ENCODE peak calls at places on chromosome 14, in ten cellular contexts. One of them, this sample, is unnamed.
A peak's percentile ranks its signal among the peaks of the same experiment; 100 is the strongest.

GRCh38 chr14:50318031-50318626 is 6.0 kb downstream of the DMAC2L start:
- DNase-seq in endothelial cell of umbilical vein: peak; percentile 45
- DNase-seq in type B pancreatic cell: no peak
- DNase-seq in left lung: no peak
- DNase-seq in lower lobe of right lung: no peak
- DNase-seq in dorsolateral prefrontal cortex: no peak
- DNase-seq in MCF 10A: peak; percentile 48
- DNase-seq in breast epithelium: no peak
- DNase-seq in kidney: no peak
- DNase-seq in astrocyte of the spinal cord: peak; percentile 55
- DNase-seq in this sample: no peak

GRCh38 chr14:55084648-55085441 is 33.4 kb downstream of the MAPK1IP1L start:
- DNase-seq in endothelial cell of umbilical vein: no peak
- DNase-seq in type B pancreatic cell: no peak
- DNase-seq in left lung: no peak
- DNase-seq in lower lobe of right lung: no peak
- DNase-seq in dorsolateral prefrontal cortex: no peak
- DNase-seq in MCF 10A: no peak
- DNase-seq in breast epithelium: peak; percentile 12
- DNase-seq in kidney: no peak
- DNase-seq in astrocyte of the spinal cord: no peak
- DNase-seq in this sample: no peak

GRCh38 chr14:58638231-58639205 is 756 bp downstream of the DACT1 start:
- DNase-seq in endothelial cell of umbilical vein: peak; percentile 26
- DNase-seq in type B pancreatic cell: no peak
- DNase-seq in left lung: peak; percentile 44
- DNase-seq in lower lobe of right lung: no peak
- DNase-seq in dorsolateral prefrontal cortex: no peak
- DNase-seq in MCF 10A: no peak
- DNase-seq in breast epithelium: no peak
- DNase-seq in kidney: peak; percentile 76
- DNase-seq in astrocyte of the spinal cord: peak; percentile 39
- DNase-seq in this sample: no peak

GRCh38 chr14:58414845-58415244 is 12.5 kb downstream of the TIMM9 start:
- DNase-seq in endothelial cell of umbilical vein: no peak
- DNase-seq in type B pancreatic cell: no peak
- DNase-seq in left lung: no peak
- DNase-seq in lower lobe of right lung: no peak
- DNase-seq in dorsolateral prefrontal cortex: no peak
- DNase-seq in MCF 10A: no peak
- DNase-seq in breast epithelium: no peak
- DNase-seq in kidney: no peak
- DNase-seq in astrocyte of the spinal cord: no peak
- DNase-seq in this sample: no peak

GRCh38 chr14:100065161-100065871 is at the start of gene EVL:
- DNase-seq in endothelial cell of umbilical vein: peak; percentile 34
- DNase-seq in type B pancreatic cell: no peak
- DNase-seq in left lung: peak; percentile 74
- DNase-seq in lower lobe of right lung: peak; percentile 87
- DNase-seq in dorsolateral prefrontal cortex: no peak
- DNase-seq in MCF 10A: no peak
- DNase-seq in breast epithelium: no peak
- DNase-seq in kidney: peak; percentile 79
- DNase-seq in astrocyte of the spinal cord: no peak
- DNase-seq in this sample: no peak

GRCh38 chr14:93317836-93318807 is 14.7 kb downstream of the BTBD7 start:
- DNase-seq in endothelial cell of umbilical vein: peak; percentile 77
- DNase-seq in type B pancreatic cell: no peak
- DNase-seq in left lung: no peak
- DNase-seq in lower lobe of right lung: no peak
- DNase-seq in dorsolateral prefrontal cortex: no peak
- DNase-seq in MCF 10A: peak; percentile 85
- DNase-seq in breast epithelium: no peak
- DNase-seq in kidney: no peak
- DNase-seq in astrocyte of the spinal cord: peak; percentile 46
- DNase-seq in this sample: no peak

GRCh38 chr14:62943202-62943601 is 102.1 kb downstream of the KCNH5 start:
- DNase-seq in endothelial cell of umbilical vein: no peak
- DNase-seq in type B pancreatic cell: no peak
- DNase-seq in left lung: no peak
- DNase-seq in lower lobe of right lung: no peak
- DNase-seq in dorsolateral prefrontal cortex: no peak
- DNase-seq in MCF 10A: no peak
- DNase-seq in breast epithelium: no peak
- DNase-seq in kidney: no peak
- DNase-seq in astrocyte of the spinal cord: peak; percentile 10
- DNase-seq in this sample: no peak

GRCh38 chr14:96102071-96102856 is 63.1 kb downstream of the C14orf132 start:
- DNase-seq in endothelial cell of umbilical vein: no peak
- DNase-seq in type B pancreatic cell: no peak
- DNase-seq in left lung: no peak
- DNase-seq in lower lobe of right lung: no peak
- DNase-seq in dorsolateral prefrontal cortex: no peak
- DNase-seq in MCF 10A: no peak
- DNase-seq in breast epithelium: no peak
- DNase-seq in kidney: no peak
- DNase-seq in astrocyte of the spinal cord: no peak
- DNase-seq in this sample: no peak

GRCh38 chr14:21257395-21258193 is 11.6 kb downstream of the HNRNPC start:
- DNase-seq in endothelial cell of umbilical vein: no peak
- DNase-seq in type B pancreatic cell: no peak
- DNase-seq in left lung: no peak
- DNase-seq in lower lobe of right lung: no peak
- DNase-seq in dorsolateral prefrontal cortex: no peak
- DNase-seq in MCF 10A: no peak
- DNase-seq in breast epithelium: no peak
- DNase-seq in kidney: no peak
- DNase-seq in astrocyte of the spinal cord: no peak
- DNase-seq in this sample: no peak

GRCh38 chr14:68819260-68819691 is 26.4 kb upstream of the ZFP36L1 start:
- DNase-seq in endothelial cell of umbilical vein: no peak
- DNase-seq in type B pancreatic cell: peak; percentile 78
- DNase-seq in left lung: peak; percentile 78
- DNase-seq in lower lobe of right lung: no peak
- DNase-seq in dorsolateral prefrontal cortex: no peak
- DNase-seq in MCF 10A: peak; percentile 73
- DNase-seq in breast epithelium: peak; percentile 20
- DNase-seq in kidney: peak; percentile 91
- DNase-seq in astrocyte of the spinal cord: peak; percentile 80
- DNase-seq in this sample: no peak

DNA sequence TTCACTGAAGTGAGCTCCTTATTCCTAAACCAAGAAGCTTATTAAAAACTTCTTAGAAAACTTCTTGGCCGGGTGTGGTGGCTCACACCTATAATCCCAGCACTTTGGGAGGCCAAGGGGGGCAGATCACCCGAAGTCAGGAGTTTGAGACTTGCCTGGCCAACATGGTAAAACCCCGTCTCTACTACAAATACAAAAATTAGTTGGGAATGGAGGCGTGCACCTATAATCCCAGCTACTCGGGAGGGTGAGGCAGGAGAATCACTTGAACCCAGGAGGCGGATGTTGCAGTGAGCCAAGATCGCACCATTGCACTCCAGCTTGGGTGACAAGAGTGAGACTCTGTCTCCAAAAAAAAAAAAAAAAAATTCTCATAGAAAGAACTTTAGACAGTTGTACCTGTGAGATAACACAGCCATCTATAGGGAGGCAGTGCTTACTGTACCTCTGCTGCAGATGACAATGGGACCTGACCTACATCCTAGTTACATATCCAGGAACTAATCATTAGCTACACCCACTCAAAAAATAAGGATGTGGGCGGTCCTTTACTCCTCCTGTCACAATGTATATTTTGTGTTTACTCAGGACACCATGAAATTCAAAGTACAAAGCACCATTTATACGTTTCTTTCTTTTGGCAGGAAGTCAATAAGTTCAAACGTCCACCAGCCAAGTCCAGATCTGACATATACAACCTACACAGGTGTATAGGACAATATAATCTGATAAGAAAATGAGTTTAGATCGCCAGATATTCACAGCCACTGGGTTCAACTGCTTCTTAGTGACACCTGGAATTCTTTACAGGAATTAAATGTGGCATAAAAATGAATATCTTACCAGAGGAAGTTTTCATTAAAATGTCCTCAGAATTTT is 14.9 kb downstream of the STXBP6 start:
- DNase-seq in endothelial cell of umbilical vein: no peak
- DNase-seq in type B pancreatic cell: no peak
- DNase-seq in left lung: no peak
- DNase-seq in lower lobe of right lung: no peak
- DNase-seq in dorsolateral prefrontal cortex: no peak
- DNase-seq in MCF 10A: no peak
- DNase-seq in breast epithelium: no peak
- DNase-seq in kidney: no peak
- DNase-seq in astrocyte of the spinal cord: no peak
- DNase-seq in this sample: no peak
- TF ChIP-seq CTCF in endothelial cell of umbilical vein: no peak
- TF ChIP-seq CTCF in type B pancreatic cell: no peak
- TF ChIP-seq CTCF in left lung: no peak
- TF ChIP-seq CTCF in lower lobe of right lung: no peak
- TF ChIP-seq CTCF in dorsolateral prefrontal cortex: no peak
- TF ChIP-seq CTCF in MCF 10A: no peak
- TF ChIP-seq CTCF in breast epithelium: no peak
- TF ChIP-seq CTCF in kidney: no peak
- TF ChIP-seq CTCF in astrocyte of the spinal cord: no peak
- TF ChIP-seq CTCF in this sample: no peak

GRCh38 chr14:65373671-65374039 is 38.9 kb upstream of the FUT8 start:
- DNase-seq in endothelial cell of umbilical vein: no peak
- DNase-seq in type B pancreatic cell: no peak
- DNase-seq in left lung: no peak
- DNase-seq in lower lobe of right lung: no peak
- DNase-seq in dorsolateral prefrontal cortex: peak; percentile 80
- DNase-seq in MCF 10A: no peak
- DNase-seq in breast epithelium: no peak
- DNase-seq in kidney: no peak
- DNase-seq in astrocyte of the spinal cord: no peak
- DNase-seq in this sample: no peak
- TF ChIP-seq CTCF in endothelial cell of umbilical vein: no peak
- TF ChIP-seq CTCF in type B pancreatic cell: no peak
- TF ChIP-seq CTCF in left lung: no peak
- TF ChIP-seq CTCF in lower lobe of right lung: no peak
- TF ChIP-seq CTCF in dorsolateral prefrontal cortex: peak; percentile 54
- TF ChIP-seq CTCF in MCF 10A: no peak
- TF ChIP-seq CTCF in breast epithelium: no peak
- TF ChIP-seq CTCF in kidney: no peak
- TF ChIP-seq CTCF in astrocyte of the spinal cord: no peak
- TF ChIP-seq CTCF in this sample: no peak

GRCh38 chr14:61282746-61283145 is 1.6 kb upstream of the TMEM30B start:
- DNase-seq in endothelial cell of umbilical vein: no peak
- DNase-seq in type B pancreatic cell: no peak
- DNase-seq in left lung: no peak
- DNase-seq in lower lobe of right lung: no peak
- DNase-seq in dorsolateral prefrontal cortex: no peak
- DNase-seq in MCF 10A: no peak
- DNase-seq in breast epithelium: no peak
- DNase-seq in kidney: no peak
- DNase-seq in astrocyte of the spinal cord: no peak
- DNase-seq in this sample: no peak

GRCh38 chr14:61280092-61280525 is 1.0 kb downstream of the TMEM30B start:
- DNase-seq in endothelial cell of umbilical vein: no peak
- DNase-seq in type B pancreatic cell: no peak
- DNase-seq in left lung: no peak
- DNase-seq in lower lobe of right lung: no peak
- DNase-seq in dorsolateral prefrontal cortex: no peak
- DNase-seq in MCF 10A: no peak
- DNase-seq in breast epithelium: no peak
- DNase-seq in kidney: no peak
- DNase-seq in astrocyte of the spinal cord: no peak
- DNase-seq in this sample: no peak

GRCh38 chr14:61281911-61282310 is 773 bp upstream of the TMEM30B start:
- DNase-seq in endothelial cell of umbilical vein: no peak
- DNase-seq in type B pancreatic cell: no peak
- DNase-seq in left lung: no peak
- DNase-seq in lower lobe of right lung: no peak
- DNase-seq in dorsolateral prefrontal cortex: no peak
- DNase-seq in MCF 10A: no peak
- DNase-seq in breast epithelium: no peak
- DNase-seq in kidney: no peak
- DNase-seq in astrocyte of the spinal cord: no peak
- DNase-seq in this sample: no peak

GRCh38 chr14:61281186-61281676 is at the start of gene TMEM30B:
- DNase-seq in endothelial cell of umbilical vein: no peak
- DNase-seq in type B pancreatic cell: peak; percentile 77
- DNase-seq in left lung: peak; percentile 88
- DNase-seq in lower lobe of right lung: peak; percentile 92
- DNase-seq in dorsolateral prefrontal cortex: no peak
- DNase-seq in MCF 10A: no peak
- DNase-seq in breast epithelium: peak; percentile 92
- DNase-seq in kidney: peak; percentile 92
- DNase-seq in astrocyte of the spinal cord: no peak
- DNase-seq in this sample: peak; percentile 77

DNA sequence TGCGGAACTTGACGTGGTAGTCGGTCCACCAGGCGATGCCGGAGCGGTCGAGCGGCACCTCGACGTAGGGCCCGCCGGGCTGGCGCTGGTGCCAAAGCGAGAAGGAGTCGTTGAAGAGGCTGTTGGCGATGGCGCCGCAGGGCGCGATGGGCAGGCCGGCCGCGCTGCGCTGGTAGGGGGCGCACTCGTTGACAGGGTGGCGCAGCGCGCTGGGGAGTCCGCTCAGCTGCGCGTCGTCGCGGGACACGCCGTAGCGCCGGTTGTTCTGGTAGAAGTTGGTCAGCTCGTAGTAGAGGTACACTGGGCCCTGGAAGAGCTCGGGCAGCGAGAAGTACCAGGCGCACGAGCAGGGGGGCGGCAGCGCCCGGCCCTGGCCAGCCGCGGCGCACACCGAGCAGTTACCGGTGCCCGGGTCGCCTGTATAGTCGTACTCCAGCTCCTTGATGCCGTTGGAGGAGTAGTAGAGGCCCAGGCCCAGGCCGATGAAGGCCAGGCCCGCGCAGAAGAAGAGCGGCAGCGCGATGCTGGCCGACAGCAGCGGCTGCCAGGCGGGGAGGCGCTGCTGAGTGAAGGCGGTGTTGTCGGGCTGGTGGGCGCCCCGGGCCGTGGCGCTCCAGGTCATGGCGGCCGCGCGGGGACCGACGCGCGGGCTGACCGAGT is 482 bp downstream of the TMEM30B start:
- DNase-seq in endothelial cell of umbilical vein: peak; percentile 86
- DNase-seq in type B pancreatic cell: peak; percentile 74
- DNase-seq in left lung: peak; percentile 67
- DNase-seq in lower lobe of right lung: peak; percentile 82
- DNase-seq in dorsolateral prefrontal cortex: no peak
- DNase-seq in MCF 10A: no peak
- DNase-seq in breast epithelium: peak; percentile 37
- DNase-seq in kidney: peak; percentile 90
- DNase-seq in astrocyte of the spinal cord: peak; percentile 38
- DNase-seq in this sample: peak; percentile 57
- TF ChIP-seq CTCF in endothelial cell of umbilical vein: peak; percentile 60
- TF ChIP-seq CTCF in type B pancreatic cell: peak; percentile 65
- TF ChIP-seq CTCF in left lung: peak; percentile 39
- TF ChIP-seq CTCF in lower lobe of right lung: peak; percentile 67
- TF ChIP-seq CTCF in dorsolateral prefrontal cortex: no peak
- TF ChIP-seq CTCF in MCF 10A: no peak
- TF ChIP-seq CTCF in breast epithelium: peak; percentile 59
- TF ChIP-seq CTCF in kidney: peak; percentile 40
- TF ChIP-seq CTCF in astrocyte of the spinal cord: peak; percentile 28
- TF ChIP-seq CTCF in this sample: peak; percentile 71

DNA sequence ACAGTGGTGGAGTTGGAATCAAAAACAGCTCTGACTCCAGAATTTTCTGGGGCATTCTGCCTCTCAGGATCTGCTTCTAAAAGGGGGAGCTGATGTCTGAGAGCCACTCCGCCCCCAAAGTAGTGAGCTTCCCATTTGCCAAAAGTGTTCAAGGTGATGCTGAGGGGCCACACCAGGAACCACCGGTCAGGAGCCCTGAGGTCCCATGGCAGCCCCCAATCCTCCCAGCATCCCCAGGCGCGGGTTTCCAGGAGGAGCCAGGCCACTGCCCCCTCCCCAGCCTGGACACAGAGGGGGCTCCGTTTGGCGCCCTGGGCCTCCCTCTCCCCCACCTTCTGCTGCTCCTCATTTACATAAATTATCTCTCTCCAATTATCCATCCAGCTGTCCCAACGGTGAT is 20.0 kb upstream of the VSX2 start:
- DNase-seq in endothelial cell of umbilical vein: no peak
- DNase-seq in type B pancreatic cell: no peak
- DNase-seq in left lung: no peak
- DNase-seq in lower lobe of right lung: no peak
- DNase-seq in dorsolateral prefrontal cortex: no peak
- DNase-seq in MCF 10A: no peak
- DNase-seq in breast epithelium: no peak
- DNase-seq in kidney: no peak
- DNase-seq in astrocyte of the spinal cord: no peak
- DNase-seq in this sample: no peak
- TF ChIP-seq CTCF in endothelial cell of umbilical vein: no peak
- TF ChIP-seq CTCF in type B pancreatic cell: no peak
- TF ChIP-seq CTCF in left lung: no peak
- TF ChIP-seq CTCF in lower lobe of right lung: no peak
- TF ChIP-seq CTCF in dorsolateral prefrontal cortex: no peak
- TF ChIP-seq CTCF in MCF 10A: no peak
- TF ChIP-seq CTCF in breast epithelium: no peak
- TF ChIP-seq CTCF in kidney: no peak
- TF ChIP-seq CTCF in astrocyte of the spinal cord: no peak
- TF ChIP-seq CTCF in this sample: no peak